ENCODE peak calls at places on chromosomes 5 and 9, in nine cellular contexts. One of them, this sample, is unnamed. For H3K4me1, the result is how much of the 10 kb centered on the place peaks cover.

GRCh38 chr9:137485343-137486140 is 26.4 kb upstream of the NSMF start:
- DNase-seq in GM23248: no peak
- DNase-seq in PC-9: no peak
- DNase-seq in heart right ventricle: no peak
- DNase-seq in cardiac muscle cell: no peak
- DNase-seq in CD8-positive, alpha-beta memory T cell: no peak
- DNase-seq in OCI-LY7: no peak
- DNase-seq in PC-3: no peak
- DNase-seq in Peyer's patch: no peak
- DNase-seq in this sample: no peak

GRCh38 chr5:132467292-132467984 is 23.1 kb downstream of the IRF1 start:
- DNase-seq in OCI-LY7: peak
- DNase-seq in PC-9: no peak
- DNase-seq in GM23248: no peak
- DNase-seq in heart right ventricle: no peak
- DNase-seq in CD8-positive, alpha-beta memory T cell: no peak
- DNase-seq in PC-3: no peak
- DNase-seq in cardiac muscle cell: no peak
- DNase-seq in Peyer's patch: peak
- DNase-seq in this sample: no peak

GRCh38 chr5:14516901-14517300 is 64.7 kb upstream of the OTULINL start:
- DNase-seq in GM23248: no peak
- DNase-seq in CD8-positive, alpha-beta memory T cell: no peak
- DNase-seq in heart right ventricle: no peak
- DNase-seq in PC-3: no peak
- DNase-seq in cardiac muscle cell: no peak
- DNase-seq in PC-9: no peak
- DNase-seq in Peyer's patch: no peak
- DNase-seq in OCI-LY7: no peak
- DNase-seq in this sample: no peak

GRCh38 chr5:132265336-132266030 is 8.0 kb downstream of the PDLIM4 start:
- DNase-seq in Peyer's patch: no peak
- DNase-seq in CD8-positive, alpha-beta memory T cell: no peak
- DNase-seq in heart right ventricle: peak
- DNase-seq in OCI-LY7: no peak
- DNase-seq in cardiac muscle cell: peak
- DNase-seq in PC-3: peak
- DNase-seq in PC-9: peak
- DNase-seq in GM23248: peak
- DNase-seq in this sample: peak

GRCh38 chr5:82597437-82597836 is 319.3 kb upstream of the RPS23 start:
- DNase-seq in PC-3: peak
- DNase-seq in OCI-LY7: no peak
- DNase-seq in cardiac muscle cell: no peak
- DNase-seq in CD8-positive, alpha-beta memory T cell: no peak
- DNase-seq in PC-9: no peak
- DNase-seq in GM23248: no peak
- DNase-seq in Peyer's patch: no peak
- DNase-seq in heart right ventricle: no peak
- DNase-seq in this sample: no peak

GRCh38 chr9:87337335-87338074 is 160.2 kb upstream of the DAPK1 start:
- DNase-seq in CD8-positive, alpha-beta memory T cell: no peak
- DNase-seq in Peyer's patch: no peak
- DNase-seq in OCI-LY7: no peak
- DNase-seq in heart right ventricle: no peak
- DNase-seq in PC-9: peak
- DNase-seq in GM23248: peak
- DNase-seq in cardiac muscle cell: peak
- DNase-seq in PC-3: no peak
- DNase-seq in this sample: peak

GRCh38 chr9:13845460-13845859 is 468.5 kb downstream of the NFIB start:
- DNase-seq in Peyer's patch: no peak
- DNase-seq in OCI-LY7: no peak
- DNase-seq in GM23248: peak
- DNase-seq in PC-9: no peak
- DNase-seq in heart right ventricle: no peak
- DNase-seq in CD8-positive, alpha-beta memory T cell: no peak
- DNase-seq in cardiac muscle cell: peak
- DNase-seq in PC-3: no peak
- DNase-seq in this sample: no peak

GRCh38 chr5:107361945-107362344 is 308.8 kb downstream of the EFNA5 start:
- DNase-seq in PC-3: peak
- DNase-seq in OCI-LY7: no peak
- DNase-seq in cardiac muscle cell: peak
- DNase-seq in heart right ventricle: no peak
- DNase-seq in CD8-positive, alpha-beta memory T cell: no peak
- DNase-seq in GM23248: peak
- DNase-seq in PC-9: no peak
- DNase-seq in Peyer's patch: no peak
- DNase-seq in this sample: no peak

GRCh38 chr5:129963359-129963758 is 59.1 kb downstream of the CHSY3 start:
- DNase-seq in PC-9: no peak
- DNase-seq in cardiac muscle cell: peak
- DNase-seq in heart right ventricle: no peak
- DNase-seq in CD8-positive, alpha-beta memory T cell: no peak
- DNase-seq in PC-3: peak
- DNase-seq in Peyer's patch: no peak
- DNase-seq in OCI-LY7: no peak
- DNase-seq in GM23248: peak
- DNase-seq in this sample: no peak

GRCh38 chr5:132224721-132225120 is 2.9 kb downstream of the P4HA2 start:
- DNase-seq in OCI-LY7: no peak
- DNase-seq in Peyer's patch: no peak
- DNase-seq in GM23248: peak
- DNase-seq in heart right ventricle: no peak
- DNase-seq in cardiac muscle cell: no peak
- DNase-seq in PC-3: no peak
- DNase-seq in PC-9: no peak
- DNase-seq in CD8-positive, alpha-beta memory T cell: no peak
- DNase-seq in this sample: peak

GRCh38 chr5:132639706-132640130 is 18.3 kb upstream of the IL13 start:
- DNase-seq in GM23248: no peak
- DNase-seq in CD8-positive, alpha-beta memory T cell: no peak
- DNase-seq in cardiac muscle cell: no peak
- DNase-seq in heart right ventricle: no peak
- DNase-seq in PC-9: no peak
- DNase-seq in OCI-LY7: no peak
- DNase-seq in Peyer's patch: no peak
- DNase-seq in PC-3: no peak
- DNase-seq in this sample: no peak

GRCh38 chr5:173451031-173451430 is 122.8 kb upstream of the STC2 start:
- DNase-seq in Peyer's patch: no peak
- DNase-seq in OCI-LY7: peak
- DNase-seq in cardiac muscle cell: peak
- DNase-seq in PC-3: peak
- DNase-seq in GM23248: peak
- DNase-seq in CD8-positive, alpha-beta memory T cell: no peak
- DNase-seq in heart right ventricle: no peak
- DNase-seq in PC-9: no peak
- DNase-seq in this sample: peak

GRCh38 chr9:19281801-19282200 is 51.3 kb downstream of the DENND4C start:
- DNase-seq in cardiac muscle cell: no peak
- DNase-seq in heart right ventricle: no peak
- DNase-seq in GM23248: no peak
- DNase-seq in PC-9: no peak
- DNase-seq in CD8-positive, alpha-beta memory T cell: no peak
- DNase-seq in OCI-LY7: no peak
- DNase-seq in PC-3: peak
- DNase-seq in Peyer's patch: no peak
- DNase-seq in this sample: no peak

GRCh38 chr9:18726546-18726945 is 252.6 kb downstream of the ADAMTSL1 start:
- DNase-seq in heart right ventricle: no peak
- DNase-seq in PC-9: no peak
- DNase-seq in PC-3: no peak
- DNase-seq in Peyer's patch: no peak
- DNase-seq in GM23248: peak
- DNase-seq in CD8-positive, alpha-beta memory T cell: no peak
- DNase-seq in OCI-LY7: no peak
- DNase-seq in cardiac muscle cell: peak
- DNase-seq in this sample: no peak

GRCh38 chr9:81076131-81076530 is 613.2 kb downstream of the TLE1 start:
- DNase-seq in heart right ventricle: no peak
- DNase-seq in PC-9: no peak
- DNase-seq in Peyer's patch: no peak
- DNase-seq in OCI-LY7: no peak
- DNase-seq in cardiac muscle cell: no peak
- DNase-seq in GM23248: no peak
- DNase-seq in PC-3: no peak
- DNase-seq in CD8-positive, alpha-beta memory T cell: no peak
- DNase-seq in this sample: no peak

GRCh38 chr5:93189707-93190120 is 391.3 kb downstream of the NR2F1-AS1 start:
- DNase-seq in OCI-LY7: no peak
- DNase-seq in cardiac muscle cell: peak
- DNase-seq in CD8-positive, alpha-beta memory T cell: no peak
- DNase-seq in heart right ventricle: no peak
- DNase-seq in GM23248: peak
- DNase-seq in PC-3: peak
- DNase-seq in Peyer's patch: no peak
- DNase-seq in PC-9: peak
- DNase-seq in this sample: no peak
- H3K4me1 ChIP-seq in OCI-LY7: under half
- H3K4me1 ChIP-seq in cardiac muscle cell: under half
- H3K4me1 ChIP-seq in CD8-positive, alpha-beta memory T cell: under half
- H3K4me1 ChIP-seq in heart right ventricle: under half
- H3K4me1 ChIP-seq in GM23248: half or more
- H3K4me1 ChIP-seq in PC-3: half or more
- H3K4me1 ChIP-seq in Peyer's patch: under half
- H3K4me1 ChIP-seq in PC-9: half or more
- H3K4me1 ChIP-seq in this sample: under half

GRCh38 chr9:91710148-91710547 is 239.9 kb downstream of the ROR2 start:
- DNase-seq in cardiac muscle cell: no peak
- DNase-seq in PC-9: no peak
- DNase-seq in OCI-LY7: no peak
- DNase-seq in GM23248: no peak
- DNase-seq in Peyer's patch: no peak
- DNase-seq in CD8-positive, alpha-beta memory T cell: no peak
- DNase-seq in heart right ventricle: no peak
- DNase-seq in PC-3: no peak
- DNase-seq in this sample: no peak
- H3K4me1 ChIP-seq in cardiac muscle cell: under half
- H3K4me1 ChIP-seq in PC-9: under half
- H3K4me1 ChIP-seq in OCI-LY7: under half
- H3K4me1 ChIP-seq in GM23248: under half
- H3K4me1 ChIP-seq in Peyer's patch: under half
- H3K4me1 ChIP-seq in CD8-positive, alpha-beta memory T cell: under half
- H3K4me1 ChIP-seq in heart right ventricle: under half
- H3K4me1 ChIP-seq in PC-3: under half
- H3K4me1 ChIP-seq in this sample: under half

GRCh38 chr9:110125763-110126351 is 82.1 kb downstream of the C9orf152 start:
- DNase-seq in PC-3: no peak
- DNase-seq in cardiac muscle cell: no peak
- DNase-seq in PC-9: no peak
- DNase-seq in CD8-positive, alpha-beta memory T cell: no peak
- DNase-seq in heart right ventricle: no peak
- DNase-seq in GM23248: peak
- DNase-seq in Peyer's patch: no peak
- DNase-seq in OCI-LY7: peak
- DNase-seq in this sample: no peak

GRCh38 chr9:110125207-110125751 is 82.7 kb downstream of the C9orf152 start:
- DNase-seq in heart right ventricle: peak
- DNase-seq in PC-3: no peak
- DNase-seq in CD8-positive, alpha-beta memory T cell: no peak
- DNase-seq in PC-9: no peak
- DNase-seq in cardiac muscle cell: peak
- DNase-seq in OCI-LY7: no peak
- DNase-seq in Peyer's patch: peak
- DNase-seq in GM23248: peak
- DNase-seq in this sample: peak

GRCh38 chr9:110123364-110124095 is 84.4 kb downstream of the C9orf152 start:
- DNase-seq in heart right ventricle: no peak
- DNase-seq in PC-9: no peak
- DNase-seq in Peyer's patch: no peak
- DNase-seq in cardiac muscle cell: no peak
- DNase-seq in CD8-positive, alpha-beta memory T cell: no peak
- DNase-seq in OCI-LY7: no peak
- DNase-seq in GM23248: peak
- DNase-seq in PC-3: no peak
- DNase-seq in this sample: no peak

GRCh38 chr9:110116543-110116885 is 91.4 kb downstream of the C9orf152 start:
- DNase-seq in OCI-LY7: no peak
- DNase-seq in heart right ventricle: no peak
- DNase-seq in Peyer's patch: no peak
- DNase-seq in PC-3: peak
- DNase-seq in GM23248: peak
- DNase-seq in CD8-positive, alpha-beta memory T cell: no peak
- DNase-seq in cardiac muscle cell: peak
- DNase-seq in PC-9: no peak
- DNase-seq in this sample: no peak

DNA sequence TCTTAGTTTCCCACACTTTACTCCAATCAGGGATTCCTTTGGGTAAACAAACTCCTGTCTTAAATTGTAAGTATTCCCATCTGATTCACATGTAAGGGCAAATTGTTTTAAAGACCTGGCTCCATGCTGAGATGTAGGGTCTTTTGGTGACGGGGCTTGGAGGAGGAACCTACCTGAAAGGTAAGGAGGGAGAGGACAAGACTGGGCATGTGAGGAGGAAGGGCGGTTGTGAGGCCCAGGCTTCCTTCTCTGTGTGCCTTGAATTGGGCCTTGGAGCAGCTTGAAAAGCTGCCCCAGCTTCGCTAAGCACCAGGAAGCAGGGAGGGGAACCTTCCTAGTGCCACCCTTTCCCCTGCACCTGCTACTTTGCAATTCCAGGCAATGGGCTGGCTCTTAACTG is 86.8 kb downstream of the C9orf152 start:
- DNase-seq in PC-9: no peak
- DNase-seq in PC-3: no peak
- DNase-seq in Peyer's patch: no peak
- DNase-seq in CD8-positive, alpha-beta memory T cell: no peak
- DNase-seq in cardiac muscle cell: no peak
- DNase-seq in OCI-LY7: no peak
- DNase-seq in GM23248: no peak
- DNase-seq in heart right ventricle: no peak
- DNase-seq in this sample: no peak
- H3K4me1 ChIP-seq in PC-9: under half
- H3K4me1 ChIP-seq in PC-3: under half
- H3K4me1 ChIP-seq in Peyer's patch: under half
- H3K4me1 ChIP-seq in CD8-positive, alpha-beta memory T cell: under half
- H3K4me1 ChIP-seq in cardiac muscle cell: under half
- H3K4me1 ChIP-seq in OCI-LY7: half or more
- H3K4me1 ChIP-seq in GM23248: under half
- H3K4me1 ChIP-seq in heart right ventricle: half or more
- H3K4me1 ChIP-seq in this sample: half or more

DNA sequence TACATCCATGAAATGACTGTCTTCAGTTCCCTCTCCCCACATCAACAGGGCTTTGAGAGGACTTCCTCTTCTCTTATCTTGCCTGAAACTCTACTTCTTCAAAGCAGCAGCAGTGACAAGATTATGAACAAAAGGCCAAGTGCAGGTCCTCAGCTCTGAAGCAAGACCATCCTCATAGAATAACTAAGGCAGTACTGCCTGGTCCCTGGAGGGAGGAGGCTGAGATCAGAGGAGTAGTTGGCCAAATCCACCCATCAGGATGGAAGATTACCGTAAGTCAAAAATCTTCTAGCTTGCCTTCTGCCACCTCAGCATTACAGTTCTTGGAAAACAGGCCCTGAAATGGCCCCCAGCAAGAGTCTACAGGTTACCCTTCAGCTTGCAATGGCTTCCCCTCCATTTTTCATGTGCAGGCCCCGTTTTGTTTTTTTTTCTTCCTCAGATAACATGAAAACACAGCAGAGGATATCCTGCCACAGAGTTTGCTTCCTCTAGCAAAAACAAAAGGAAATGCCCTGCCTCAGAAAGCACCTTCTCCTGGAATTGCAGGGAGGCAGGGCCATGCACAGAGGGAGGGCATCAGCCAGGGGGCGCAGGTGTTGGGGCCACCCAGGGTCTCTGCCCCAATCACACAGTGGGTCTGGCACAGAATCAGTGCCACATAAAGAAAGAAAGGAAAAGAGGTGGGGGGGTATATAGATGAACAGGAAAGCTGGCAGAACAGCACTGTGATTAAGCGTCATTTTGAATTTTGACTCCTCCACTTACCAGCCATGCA is 40.0 kb downstream of the KLHL3 start:
- DNase-seq in heart right ventricle: peak
- DNase-seq in PC-3: no peak
- DNase-seq in CD8-positive, alpha-beta memory T cell: peak
- DNase-seq in PC-9: no peak
- DNase-seq in GM23248: no peak
- DNase-seq in Peyer's patch: no peak
- DNase-seq in cardiac muscle cell: peak
- DNase-seq in OCI-LY7: no peak
- DNase-seq in this sample: no peak
- H3K4me1 ChIP-seq in heart right ventricle: half or more
- H3K4me1 ChIP-seq in PC-3: under half
- H3K4me1 ChIP-seq in CD8-positive, alpha-beta memory T cell: under half
- H3K4me1 ChIP-seq in PC-9: under half
- H3K4me1 ChIP-seq in GM23248: under half
- H3K4me1 ChIP-seq in Peyer's patch: under half
- H3K4me1 ChIP-seq in cardiac muscle cell: under half
- H3K4me1 ChIP-seq in OCI-LY7: under half
- H3K4me1 ChIP-seq in this sample: under half

This sample was measured in Caco-2.